ENCODE peak calls at places on chromosomes 4 and X, in five cellular contexts. One of them, this sample, is unnamed.
A peak's percentile ranks its signal among the peaks of the same experiment; 100 is the strongest.

GRCh38 chr4:52914051-52914605 is 52.0 kb downstream of the RASL11B start:
- DNase-seq in K562: no peak
- DNase-seq in HepG2: peak; percentile 27
- DNase-seq in H1: no peak
- DNase-seq in GM12878: no peak
- DNase-seq in this sample: no peak

GRCh38 chrX:120452131-120452530 is 17.0 kb downstream of the LAMP2 start:
- DNase-seq in K562: no peak
- DNase-seq in HepG2: peak; percentile 4
- DNase-seq in H1: no peak
- DNase-seq in GM12878: no peak
- DNase-seq in this sample: peak; percentile 50

GRCh38 chrX:134423606-134424005 is 36.4 kb upstream of the HPRT1 start:
- DNase-seq in K562: peak; percentile 10
- DNase-seq in HepG2: peak; percentile 3
- DNase-seq in H1: no peak
- DNase-seq in GM12878: no peak
- DNase-seq in this sample: peak; percentile 5

GRCh38 chr4:6134612-6135220 is 65.6 kb downstream of the JAKMIP1 start:
- DNase-seq in K562: peak; percentile 18
- DNase-seq in HepG2: peak; percentile 48
- DNase-seq in H1: no peak
- DNase-seq in GM12878: peak; percentile 51
- DNase-seq in this sample: no peak

GRCh38 chrX:17527135-17527701 is 152.2 kb downstream of the NHS start:
- DNase-seq in K562: no peak
- DNase-seq in HepG2: no peak
- DNase-seq in H1: no peak
- DNase-seq in GM12878: no peak
- DNase-seq in this sample: no peak

GRCh38 chr4:121989715-121990114 is 37.9 kb upstream of the TRPC3 start:
- DNase-seq in K562: peak; percentile 80
- DNase-seq in HepG2: no peak
- DNase-seq in H1: no peak
- DNase-seq in GM12878: no peak
- DNase-seq in this sample: no peak

GRCh38 chr4:2330119-2331042 is 68.5 kb upstream of the MXD4 start:
- DNase-seq in K562: no peak
- DNase-seq in HepG2: no peak
- DNase-seq in H1: no peak
- DNase-seq in GM12878: no peak
- DNase-seq in this sample: no peak

GRCh38 chr4:102390438-102390837 is 45.2 kb upstream of the SLC39A8 start:
- DNase-seq in K562: no peak
- DNase-seq in HepG2: no peak
- DNase-seq in H1: no peak
- DNase-seq in GM12878: peak; percentile 57
- DNase-seq in this sample: no peak

GRCh38 chrX:123201720-123202119 is 17.6 kb downstream of the GRIA3 start:
- DNase-seq in K562: no peak
- DNase-seq in HepG2: peak; percentile 1
- DNase-seq in H1: no peak
- DNase-seq in GM12878: no peak
- DNase-seq in this sample: no peak

GRCh38 chr4:141079393-141079930 is 53.8 kb downstream of the RNF150 start:
- DNase-seq in K562: no peak
- DNase-seq in HepG2: no peak
- DNase-seq in H1: no peak
- DNase-seq in GM12878: no peak
- DNase-seq in this sample: no peak

GRCh38 chr4:118994030-118994429 is 105.4 kb downstream of the SYNPO2 start:
- DNase-seq in K562: no peak
- DNase-seq in HepG2: no peak
- DNase-seq in H1: no peak
- DNase-seq in GM12878: no peak
- DNase-seq in this sample: no peak

GRCh38 chr4:56641494-56642051 is 39.5 kb downstream of the HOPX start:
- DNase-seq in K562: no peak
- DNase-seq in HepG2: no peak
- DNase-seq in H1: no peak
- DNase-seq in GM12878: no peak
- DNase-seq in this sample: no peak

GRCh38 chr4:69147334-69147733 is 51.1 kb downstream of the UGT2B7 start:
- DNase-seq in K562: no peak
- DNase-seq in HepG2: no peak
- DNase-seq in H1: no peak
- DNase-seq in GM12878: no peak
- DNase-seq in this sample: no peak

GRCh38 chr4:166493828-166494432 is 620.9 kb downstream of the TLL1 start:
- DNase-seq in K562: no peak
- DNase-seq in HepG2: no peak
- DNase-seq in H1: no peak
- DNase-seq in GM12878: no peak
- DNase-seq in this sample: no peak

GRCh38 chr4:87114245-87115062 is 106.0 kb downstream of the KLHL8 start:
- DNase-seq in K562: no peak
- DNase-seq in HepG2: no peak
- DNase-seq in H1: no peak
- DNase-seq in GM12878: no peak
- DNase-seq in this sample: no peak

GRCh38 chr4:77801260-77801608 is 17.9 kb downstream of the CNOT6L start:
- DNase-seq in K562: no peak
- DNase-seq in HepG2: no peak
- DNase-seq in H1: no peak
- DNase-seq in GM12878: no peak
- DNase-seq in this sample: no peak

GRCh38 chrX:100677616-100678181 is 33.7 kb downstream of the SRPX2 start:
- DNase-seq in K562: no peak
- DNase-seq in HepG2: no peak
- DNase-seq in H1: no peak
- DNase-seq in GM12878: no peak
- DNase-seq in this sample: no peak

GRCh38 chrX:2697741-2698294 is 6.7 kb downstream of the CD99 start:
- DNase-seq in K562: no peak
- DNase-seq in HepG2: no peak
- DNase-seq in H1: no peak
- DNase-seq in GM12878: peak; percentile 44
- DNase-seq in this sample: no peak

GRCh38 chr4:71460368-71460767 is 121.5 kb downstream of the SLC4A4 start:
- DNase-seq in K562: no peak
- DNase-seq in HepG2: no peak
- DNase-seq in H1: no peak
- DNase-seq in GM12878: no peak
- DNase-seq in this sample: no peak

GRCh38 chrX:44343412-44343942 is at the start of gene EFHC2:
- DNase-seq in K562: peak; percentile 71
- DNase-seq in HepG2: no peak
- DNase-seq in H1: no peak
- DNase-seq in GM12878: no peak
- DNase-seq in this sample: peak; percentile 60

GRCh38 chr4:3436048-3436797 is 5.5 kb upstream of the HGFAC start:
- DNase-seq in K562: no peak
- DNase-seq in HepG2: no peak
- DNase-seq in H1: no peak
- DNase-seq in GM12878: no peak
- DNase-seq in this sample: no peak

GRCh38 chr4:6023766-6024165 is 5.5 kb upstream of the C4orf50 start:
- DNase-seq in K562: no peak
- DNase-seq in HepG2: no peak
- DNase-seq in H1: no peak
- DNase-seq in GM12878: no peak
- DNase-seq in this sample: no peak

GRCh38 chr4:153402366-153402765 is 57.9 kb downstream of the MND1 start:
- DNase-seq in K562: no peak
- DNase-seq in HepG2: no peak
- DNase-seq in H1: no peak
- DNase-seq in GM12878: no peak
- DNase-seq in this sample: no peak

GRCh38 chrX:103276581-103277002 is at the start of gene TCEAL5:
- DNase-seq in K562: no peak
- DNase-seq in HepG2: no peak
- DNase-seq in H1: no peak
- DNase-seq in GM12878: no peak
- DNase-seq in this sample: peak; percentile 77

GRCh38 chr4:158885564-158885963 is 116.7 kb downstream of the FNIP2 start:
- DNase-seq in K562: no peak
- DNase-seq in HepG2: no peak
- DNase-seq in H1: no peak
- DNase-seq in GM12878: no peak
- DNase-seq in this sample: no peak

GRCh38 chr4:76306882-76307669 is 543 bp downstream of the STBD1 start:
- DNase-seq in K562: no peak
- DNase-seq in HepG2: peak; percentile 19
- DNase-seq in H1: peak; percentile 44
- DNase-seq in GM12878: no peak
- DNase-seq in this sample: peak; percentile 77

GRCh38 chrX:141469469-141469868 is 115.1 kb downstream of the SPANXA1 start:
- DNase-seq in K562: no peak
- DNase-seq in HepG2: no peak
- DNase-seq in H1: no peak
- DNase-seq in GM12878: no peak
- DNase-seq in this sample: no peak

GRCh38 chr4:76212851-76213414 is 691 bp downstream of the SCARB2 start:
- DNase-seq in K562: no peak
- DNase-seq in HepG2: no peak
- DNase-seq in H1: no peak
- DNase-seq in GM12878: no peak
- DNase-seq in this sample: peak; percentile 46

GRCh38 chr4:48796927-48797679 is 17.0 kb upstream of the FRYL start:
- DNase-seq in K562: no peak
- DNase-seq in HepG2: no peak
- DNase-seq in H1: no peak
- DNase-seq in GM12878: no peak
- DNase-seq in this sample: no peak

GRCh38 chrX:15158736-15159406 is 111.0 kb downstream of the ASB9 start:
- DNase-seq in K562: no peak
- DNase-seq in HepG2: no peak
- DNase-seq in H1: no peak
- DNase-seq in GM12878: peak; percentile 33
- DNase-seq in this sample: no peak

GRCh38 chr4:136526517-136526916 is 1005.8 kb downstream of the PCDH18 start:
- DNase-seq in K562: no peak
- DNase-seq in HepG2: no peak
- DNase-seq in H1: no peak
- DNase-seq in GM12878: no peak
- DNase-seq in this sample: no peak
- TF ChIP-seq EP300 in K562: no peak
- TF ChIP-seq EP300 in HepG2: no peak
- TF ChIP-seq EP300 in H1: no peak
- TF ChIP-seq EP300 in GM12878: no peak
- TF ChIP-seq EP300 in this sample: no peak

GRCh38 chrX:84469226-84469625 is 33.0 kb downstream of the HDX start:
- DNase-seq in K562: no peak
- DNase-seq in HepG2: no peak
- DNase-seq in H1: no peak
- DNase-seq in GM12878: no peak
- DNase-seq in this sample: peak; percentile 18
- TF ChIP-seq SIN3A in K562: no peak
- TF ChIP-seq SIN3A in HepG2: no peak
- TF ChIP-seq SIN3A in H1: no peak
- TF ChIP-seq SIN3A in GM12878: no peak
- TF ChIP-seq SIN3A in this sample: no peak

DNA sequence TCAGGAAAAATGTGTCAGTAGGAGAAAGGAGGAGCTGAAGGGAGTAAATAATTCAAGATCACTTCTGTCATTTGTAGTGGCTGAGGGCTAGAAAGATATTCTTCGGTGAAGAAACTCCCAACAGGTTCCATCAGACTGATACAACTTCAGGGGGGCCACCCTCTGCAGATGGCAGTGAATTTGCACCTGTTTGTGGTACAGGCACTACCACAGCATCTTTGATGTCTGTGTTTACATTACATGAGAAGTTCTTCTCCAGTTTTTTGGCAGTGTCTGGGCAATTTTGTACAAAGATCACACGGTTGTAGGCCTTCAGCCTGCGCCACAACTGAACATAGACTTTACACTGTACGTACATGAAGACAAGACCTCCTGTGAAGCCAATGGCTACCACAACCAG is 34.1 kb downstream of the TMA16 start:
- DNase-seq in K562: no peak
- DNase-seq in HepG2: no peak
- DNase-seq in H1: no peak
- DNase-seq in GM12878: no peak
- DNase-seq in this sample: no peak
- TF ChIP-seq MAX in K562: no peak
- TF ChIP-seq MAX in HepG2: no peak
- TF ChIP-seq MAX in H1: no peak
- TF ChIP-seq MAX in GM12878: no peak
- TF ChIP-seq MAX in this sample: no peak

GRCh38 chrX:31245714-31246113 is 173.9 kb upstream of the FTHL17 start:
- DNase-seq in K562: no peak
- DNase-seq in HepG2: no peak
- DNase-seq in H1: no peak
- DNase-seq in GM12878: no peak
- DNase-seq in this sample: no peak

GRCh38 chrX:31240982-31241381 is 169.1 kb upstream of the FTHL17 start:
- DNase-seq in K562: no peak
- DNase-seq in HepG2: no peak
- DNase-seq in H1: no peak
- DNase-seq in GM12878: no peak
- DNase-seq in this sample: no peak

DNA sequence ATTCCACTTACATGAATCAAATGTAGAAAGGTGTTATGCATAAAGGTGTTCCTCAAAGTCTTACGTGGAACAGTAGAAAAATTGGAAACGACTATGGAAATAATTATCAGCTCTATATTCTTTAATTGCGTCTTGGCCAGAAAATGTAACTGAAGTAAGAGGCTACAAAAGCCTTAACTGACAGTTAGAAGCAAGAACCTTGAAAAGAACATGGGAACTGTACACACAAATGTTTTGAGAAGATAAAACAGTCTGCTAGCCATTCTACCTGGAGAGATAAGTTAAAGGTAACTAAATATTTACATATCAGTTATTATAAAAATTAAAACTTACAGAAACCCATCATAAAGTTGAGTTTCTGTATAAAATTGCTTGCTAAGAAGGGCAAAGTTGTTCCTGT is 172.0 kb upstream of the FTHL17 start:
- DNase-seq in K562: no peak
- DNase-seq in HepG2: no peak
- DNase-seq in H1: no peak
- DNase-seq in GM12878: no peak
- DNase-seq in this sample: no peak
- TF ChIP-seq EP300 in K562: no peak
- TF ChIP-seq EP300 in HepG2: no peak
- TF ChIP-seq EP300 in H1: no peak
- TF ChIP-seq EP300 in GM12878: no peak
- TF ChIP-seq EP300 in this sample: no peak

GRCh38 chr4:84511703-84512102 is 12.6 kb upstream of the NKX6-1 start:
- DNase-seq in K562: no peak
- DNase-seq in HepG2: no peak
- DNase-seq in H1: no peak
- DNase-seq in GM12878: no peak
- DNase-seq in this sample: no peak
- TF ChIP-seq SIN3A in K562: no peak
- TF ChIP-seq SIN3A in HepG2: no peak
- TF ChIP-seq SIN3A in H1: no peak
- TF ChIP-seq SIN3A in GM12878: no peak
- TF ChIP-seq SIN3A in this sample: no peak

GRCh38 chrX:13000311-13000811 is 25.5 kb downstream of the TMSB4X start:
- DNase-seq in K562: no peak
- DNase-seq in HepG2: no peak
- DNase-seq in H1: no peak
- DNase-seq in GM12878: peak; percentile 90
- DNase-seq in this sample: no peak
- TF ChIP-seq MAX in K562: no peak
- TF ChIP-seq MAX in HepG2: no peak
- TF ChIP-seq MAX in H1: no peak
- TF ChIP-seq MAX in GM12878: no peak
- TF ChIP-seq MAX in this sample: no peak

This sample was measured in SK-N-SH.